ENCODE peak calls at places on chromosomes 7 and 10, in four cellular contexts. One of them, this sample, is unnamed.

GRCh38 chr7:142567676-142568075 is 181.6 kb upstream of the PRSS1 start:
- DNase-seq in lower leg skin: no peak
- DNase-seq in HFF-Myc: no peak
- DNase-seq in DMS153: no peak
- DNase-seq in this sample: no peak

GRCh38 chr7:73626814-73627213 is 2.5 kb upstream of the MLXIPL start:
- DNase-seq in lower leg skin: no peak
- DNase-seq in HFF-Myc: no peak
- DNase-seq in DMS153: no peak
- DNase-seq in this sample: no peak

GRCh38 chr7:78247910-78248689 is 449.5 kb downstream of the PHTF2 start:
- DNase-seq in lower leg skin: no peak
- DNase-seq in HFF-Myc: no peak
- DNase-seq in DMS153: no peak
- DNase-seq in this sample: no peak

GRCh38 chr10:117312430-117312829 is 62.8 kb downstream of the PDZD8 start:
- DNase-seq in lower leg skin: no peak
- DNase-seq in HFF-Myc: no peak
- DNase-seq in DMS153: no peak
- DNase-seq in this sample: no peak

GRCh38 chr10:60666221-60666620 is 112.1 kb upstream of the CDK1 start:
- DNase-seq in lower leg skin: no peak
- DNase-seq in HFF-Myc: no peak
- DNase-seq in DMS153: peak
- DNase-seq in this sample: peak

GRCh38 chr7:149381245-149381644 is 79.6 kb downstream of the ZNF777 start:
- DNase-seq in lower leg skin: no peak
- DNase-seq in HFF-Myc: no peak
- DNase-seq in DMS153: no peak
- DNase-seq in this sample: no peak

GRCh38 chr10:100014129-100014762 is 4.5 kb upstream of the DNMBP start:
- DNase-seq in lower leg skin: no peak
- DNase-seq in HFF-Myc: no peak
- DNase-seq in DMS153: no peak
- DNase-seq in this sample: no peak

GRCh38 chr10:33190406-33190805 is 144.1 kb downstream of the NRP1 start:
- DNase-seq in lower leg skin: no peak
- DNase-seq in HFF-Myc: no peak
- DNase-seq in DMS153: no peak
- DNase-seq in this sample: no peak

GRCh38 chr7:107982918-107983389 is 20.0 kb downstream of the LAMB1 start:
- DNase-seq in lower leg skin: no peak
- DNase-seq in HFF-Myc: no peak
- DNase-seq in DMS153: no peak
- DNase-seq in this sample: peak

GRCh38 chr10:91525939-91526712 is 106.7 kb downstream of the PPP1R3C start:
- DNase-seq in lower leg skin: no peak
- DNase-seq in HFF-Myc: no peak
- DNase-seq in DMS153: no peak
- DNase-seq in this sample: no peak

GRCh38 chr10:13949844-13950542 is 363.2 kb downstream of the PRPF18 start:
- DNase-seq in lower leg skin: peak
- DNase-seq in HFF-Myc: no peak
- DNase-seq in DMS153: no peak
- DNase-seq in this sample: no peak

GRCh38 chr10:10661176-10661575 is 356.5 kb upstream of the CELF2 start:
- DNase-seq in lower leg skin: no peak
- DNase-seq in HFF-Myc: no peak
- DNase-seq in DMS153: no peak
- DNase-seq in this sample: no peak

GRCh38 chr7:116780966-116781365 is 81.4 kb upstream of the CAPZA2 start:
- DNase-seq in lower leg skin: peak
- DNase-seq in HFF-Myc: no peak
- DNase-seq in DMS153: no peak
- DNase-seq in this sample: no peak

GRCh38 chr10:132538031-132538789 is 623 bp downstream of the INPP5A start:
- DNase-seq in lower leg skin: no peak
- DNase-seq in HFF-Myc: no peak
- DNase-seq in DMS153: no peak
- DNase-seq in this sample: no peak

GRCh38 chr10:63554666-63555065 is 33.5 kb downstream of the REEP3 start:
- DNase-seq in lower leg skin: no peak
- DNase-seq in HFF-Myc: peak
- DNase-seq in DMS153: no peak
- DNase-seq in this sample: no peak

GRCh38 chr10:116744849-116745248 is 2.5 kb upstream of the HSPA12A start:
- DNase-seq in lower leg skin: no peak
- DNase-seq in HFF-Myc: no peak
- DNase-seq in DMS153: no peak
- DNase-seq in this sample: no peak

GRCh38 chr10:10397906-10398305 is 619.8 kb upstream of the CELF2 start:
- DNase-seq in lower leg skin: no peak
- DNase-seq in HFF-Myc: no peak
- DNase-seq in DMS153: no peak
- DNase-seq in this sample: no peak

GRCh38 chr10:13521021-13521420 is 7.8 kb downstream of the BEND7 start:
- DNase-seq in lower leg skin: no peak
- DNase-seq in HFF-Myc: no peak
- DNase-seq in DMS153: no peak
- DNase-seq in this sample: no peak

GRCh38 chr7:97770845-97771244 is 39.0 kb downstream of the TAC1 start:
- DNase-seq in lower leg skin: no peak
- DNase-seq in HFF-Myc: no peak
- DNase-seq in DMS153: peak
- DNase-seq in this sample: no peak

GRCh38 chr7:82441916-82442478 is 1.6 kb downstream of the CACNA2D1 start:
- DNase-seq in lower leg skin: no peak
- DNase-seq in HFF-Myc: no peak
- DNase-seq in DMS153: no peak
- DNase-seq in this sample: peak

GRCh38 chr10:317219-317868 is 182.1 kb downstream of the ZMYND11 start:
- DNase-seq in lower leg skin: no peak
- DNase-seq in HFF-Myc: no peak
- DNase-seq in DMS153: no peak
- DNase-seq in this sample: no peak

GRCh38 chr7:131159961-131160361 is 167.7 kb upstream of the MKLN1 start:
- DNase-seq in lower leg skin: no peak
- DNase-seq in HFF-Myc: no peak
- DNase-seq in DMS153: no peak
- DNase-seq in this sample: no peak

GRCh38 chr10:76581685-76582084 is 1055.9 kb downstream of the KCNMA1 start:
- DNase-seq in lower leg skin: no peak
- DNase-seq in HFF-Myc: no peak
- DNase-seq in DMS153: peak
- DNase-seq in this sample: peak

GRCh38 chr7:1806354-1806753 is 136.3 kb downstream of the ELFN1 start:
- DNase-seq in lower leg skin: peak
- DNase-seq in HFF-Myc: no peak
- DNase-seq in DMS153: no peak
- DNase-seq in this sample: no peak

GRCh38 chr7:22137026-22137425 is 191.3 kb upstream of the CDCA7L start:
- DNase-seq in lower leg skin: no peak
- DNase-seq in HFF-Myc: no peak
- DNase-seq in DMS153: no peak
- DNase-seq in this sample: no peak

GRCh38 chr7:44431091-44431608 is 59.3 kb downstream of the NUDCD3 start:
- DNase-seq in lower leg skin: no peak
- DNase-seq in HFF-Myc: no peak
- DNase-seq in DMS153: no peak
- DNase-seq in this sample: no peak

GRCh38 chr7:104956753-104957450 is 57.1 kb upstream of the KMT2E start:
- DNase-seq in lower leg skin: peak
- DNase-seq in HFF-Myc: peak
- DNase-seq in DMS153: no peak
- DNase-seq in this sample: no peak

GRCh38 chr10:78905940-78906308 is 162.8 kb upstream of the ZMIZ1 start:
- DNase-seq in lower leg skin: peak
- DNase-seq in HFF-Myc: no peak
- DNase-seq in DMS153: peak
- DNase-seq in this sample: peak

GRCh38 chr10:78312197-78313046 is 278.8 kb downstream of the RPS24 start:
- DNase-seq in lower leg skin: peak
- DNase-seq in HFF-Myc: no peak
- DNase-seq in DMS153: no peak
- DNase-seq in this sample: no peak

GRCh38 chr10:23322082-23322481 is 22.5 kb downstream of the C10orf67 start:
- DNase-seq in lower leg skin: no peak
- DNase-seq in HFF-Myc: no peak
- DNase-seq in DMS153: no peak
- DNase-seq in this sample: no peak

GRCh38 chr7:151374139-151374538 is 32.5 kb downstream of the NUB1 start:
- DNase-seq in lower leg skin: peak
- DNase-seq in HFF-Myc: no peak
- DNase-seq in DMS153: no peak
- DNase-seq in this sample: no peak

GRCh38 chr7:126529833-126530232 is 722.9 kb downstream of the GRM8 start:
- DNase-seq in lower leg skin: no peak
- DNase-seq in HFF-Myc: no peak
- DNase-seq in DMS153: no peak
- DNase-seq in this sample: no peak

This sample was measured in NCI-H774.